ENCODE peak calls at places on chromosomes 5 and 9, in six cellular contexts. One of them, this sample, is unnamed.

GRCh38 chr9:74499111-74499601 is 2.0 kb downstream of the RORB start:
- DNase-seq in OCI-LY7: no peak
- DNase-seq in H9: peak; percentile 43
- DNase-seq in heart left ventricle: peak; percentile 27
- DNase-seq in A673: no peak
- DNase-seq in PC-3: no peak
- DNase-seq in this sample: peak; percentile 49

GRCh38 chr9:125536184-125537152 is 170.5 kb downstream of the MAPKAP1 start:
- DNase-seq in PC-3: peak; percentile 80
- DNase-seq in heart left ventricle: no peak
- DNase-seq in OCI-LY7: no peak
- DNase-seq in H9: no peak
- DNase-seq in A673: peak; percentile 39
- DNase-seq in this sample: peak; percentile 63

GRCh38 chr5:170642776-170643436 is 139.1 kb downstream of the KCNIP1 start:
- DNase-seq in heart left ventricle: no peak
- DNase-seq in H9: no peak
- DNase-seq in PC-3: peak; percentile 16
- DNase-seq in A673: no peak
- DNase-seq in OCI-LY7: no peak
- DNase-seq in this sample: no peak

GRCh38 chr9:134325096-134325812 is 1.0 kb upstream of the RXRA start:
- DNase-seq in OCI-LY7: no peak
- DNase-seq in PC-3: peak; percentile 48
- DNase-seq in A673: no peak
- DNase-seq in H9: no peak
- DNase-seq in heart left ventricle: peak; percentile 61
- DNase-seq in this sample: peak; percentile 68

GRCh38 chr9:135701067-135701967 is 668 bp upstream of the KCNT1 start:
- DNase-seq in PC-3: no peak
- DNase-seq in heart left ventricle: no peak
- DNase-seq in OCI-LY7: no peak
- DNase-seq in H9: peak; percentile 49
- DNase-seq in A673: no peak
- DNase-seq in this sample: no peak

GRCh38 chr9:75891277-75892167 is 1.0 kb downstream of the PCSK5 start:
- DNase-seq in A673: peak; percentile 12
- DNase-seq in OCI-LY7: no peak
- DNase-seq in H9: peak; percentile 48
- DNase-seq in PC-3: no peak
- DNase-seq in heart left ventricle: peak; percentile 38
- DNase-seq in this sample: peak; percentile 42

GRCh38 chr9:79570449-79571308 is 1.1 kb upstream of the TLE4 start:
- DNase-seq in PC-3: peak; percentile 12
- DNase-seq in H9: peak; percentile 61
- DNase-seq in OCI-LY7: peak; percentile 61
- DNase-seq in heart left ventricle: peak; percentile 46
- DNase-seq in A673: peak; percentile 65
- DNase-seq in this sample: peak; percentile 71

GRCh38 chr5:138725153-138725884 is 27.9 kb upstream of the CTNNA1 start:
- DNase-seq in heart left ventricle: peak; percentile 42
- DNase-seq in H9: peak; percentile 93
- DNase-seq in A673: peak; percentile 84
- DNase-seq in PC-3: peak; percentile 91
- DNase-seq in OCI-LY7: peak; percentile 5
- DNase-seq in this sample: peak; percentile 97

GRCh38 chr5:33237471-33237870 is 203.3 kb upstream of the TARS1 start:
- DNase-seq in heart left ventricle: no peak
- DNase-seq in H9: no peak
- DNase-seq in PC-3: no peak
- DNase-seq in A673: no peak
- DNase-seq in OCI-LY7: no peak
- DNase-seq in this sample: peak; percentile 4

GRCh38 chr5:172452398-172453205 is 1.7 kb downstream of the SH3PXD2B start:
- DNase-seq in PC-3: peak; percentile 22
- DNase-seq in OCI-LY7: no peak
- DNase-seq in heart left ventricle: no peak
- DNase-seq in H9: peak; percentile 49
- DNase-seq in A673: peak; percentile 11
- DNase-seq in this sample: peak; percentile 41

GRCh38 chr9:114738581-114739316 is 56.8 kb upstream of the TEX48 start:
- DNase-seq in heart left ventricle: peak; percentile 52
- DNase-seq in H9: peak; percentile 65
- DNase-seq in PC-3: peak; percentile 80
- DNase-seq in OCI-LY7: peak; percentile 78
- DNase-seq in A673: peak; percentile 82
- DNase-seq in this sample: peak; percentile 85

GRCh38 chr9:132443951-132444615 is 34.1 kb downstream of the CFAP77 start:
- DNase-seq in A673: peak; percentile 56
- DNase-seq in PC-3: no peak
- DNase-seq in heart left ventricle: no peak
- DNase-seq in H9: no peak
- DNase-seq in OCI-LY7: no peak
- DNase-seq in this sample: no peak

GRCh38 chr5:141779642-141780041 is 97.6 kb upstream of the ARAP3 start:
- DNase-seq in PC-3: peak; percentile 27
- DNase-seq in heart left ventricle: peak; percentile 67
- DNase-seq in A673: no peak
- DNase-seq in OCI-LY7: no peak
- DNase-seq in H9: peak; percentile 42
- DNase-seq in this sample: peak; percentile 51

GRCh38 chr9:91155746-91156145 is 206.0 kb downstream of the AUH start:
- DNase-seq in heart left ventricle: no peak
- DNase-seq in PC-3: no peak
- DNase-seq in H9: no peak
- DNase-seq in A673: no peak
- DNase-seq in OCI-LY7: no peak
- DNase-seq in this sample: no peak

GRCh38 chr5:137344723-137345322 is 154.3 kb downstream of the SPOCK1 start:
- DNase-seq in heart left ventricle: no peak
- DNase-seq in OCI-LY7: peak; percentile 27
- DNase-seq in H9: peak; percentile 58
- DNase-seq in PC-3: peak; percentile 76
- DNase-seq in A673: peak; percentile 80
- DNase-seq in this sample: peak; percentile 73

GRCh38 chr9:127721391-127721821 is 5.5 kb downstream of the TTC16 start:
- DNase-seq in heart left ventricle: no peak
- DNase-seq in A673: no peak
- DNase-seq in OCI-LY7: no peak
- DNase-seq in PC-3: peak; percentile 86
- DNase-seq in H9: no peak
- DNase-seq in this sample: no peak

GRCh38 chr9:127722055-127722454 is 6.2 kb downstream of the TTC16 start:
- DNase-seq in A673: no peak
- DNase-seq in PC-3: no peak
- DNase-seq in OCI-LY7: no peak
- DNase-seq in heart left ventricle: no peak
- DNase-seq in H9: no peak
- DNase-seq in this sample: no peak

GRCh38 chr9:127717766-127718165 is 1.9 kb downstream of the TTC16 start:
- DNase-seq in H9: no peak
- DNase-seq in A673: no peak
- DNase-seq in OCI-LY7: no peak
- DNase-seq in PC-3: no peak
- DNase-seq in heart left ventricle: no peak
- DNase-seq in this sample: no peak

GRCh38 chr9:127720865-127721227 is 5.0 kb downstream of the TTC16 start:
- DNase-seq in A673: no peak
- DNase-seq in H9: no peak
- DNase-seq in OCI-LY7: no peak
- DNase-seq in heart left ventricle: no peak
- DNase-seq in PC-3: peak; percentile 17
- DNase-seq in this sample: no peak

DNA sequence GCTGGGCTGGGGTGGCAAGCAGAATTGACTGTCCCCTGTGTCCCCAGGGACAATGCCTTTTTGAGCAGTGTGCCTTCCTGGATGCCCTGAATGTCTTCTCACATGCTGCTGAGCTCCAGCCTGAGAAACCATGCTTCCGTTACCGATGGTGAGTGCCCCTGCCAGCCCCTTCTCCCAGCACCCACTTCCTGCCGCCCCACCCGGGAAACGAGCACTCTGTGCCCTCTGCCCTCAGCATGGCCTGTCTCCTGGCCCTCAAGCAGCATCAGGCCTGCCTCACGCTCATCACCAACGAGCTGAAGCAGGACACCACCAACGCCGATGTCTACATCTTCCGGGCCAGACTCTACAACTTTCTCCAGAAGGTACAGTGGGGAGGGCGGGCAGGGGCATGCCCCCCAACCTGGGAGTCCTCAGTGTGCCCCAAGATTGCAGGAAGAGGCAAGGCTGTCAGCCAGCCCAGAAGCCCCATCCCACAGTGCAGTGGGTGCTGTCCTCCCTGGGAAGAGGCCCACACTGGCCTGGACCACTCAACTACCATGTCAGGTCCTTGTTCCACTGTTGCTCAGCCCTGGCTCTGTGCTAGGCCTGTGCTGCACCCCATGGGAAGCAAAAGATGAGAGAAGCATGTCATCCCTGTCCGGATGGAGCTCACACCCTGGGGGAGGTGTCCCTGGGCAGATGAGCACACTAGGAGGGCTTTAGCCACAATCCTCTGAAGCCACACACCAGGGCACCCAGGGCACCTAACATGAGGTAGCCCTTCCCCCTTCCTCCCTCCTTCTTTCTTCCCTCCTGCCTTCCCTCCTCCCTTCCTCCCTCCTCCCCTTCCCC is 4.4 kb downstream of the TTC16 start:
- DNase-seq in OCI-LY7: no peak
- DNase-seq in A673: no peak
- DNase-seq in heart left ventricle: no peak
- DNase-seq in PC-3: no peak
- DNase-seq in H9: no peak
- DNase-seq in this sample: no peak
- H3K4me1 ChIP-seq in OCI-LY7: peaks cover 16% of the 10 kb centered on the region
- H3K4me1 ChIP-seq in A673: no peaks in the 10 kb centered on the region
- H3K4me1 ChIP-seq in heart left ventricle: peaks cover 11% of the 10 kb centered on the region
- H3K4me1 ChIP-seq in PC-3: peaks cover 26% of the 10 kb centered on the region
- H3K4me1 ChIP-seq in H9: no peaks in the 10 kb centered on the region
- H3K4me1 ChIP-seq in this sample: no peaks in the 10 kb centered on the region

GRCh38 chr9:70586506-70586905 is 172.0 kb upstream of the KLF9 start:
- DNase-seq in heart left ventricle: no peak
- DNase-seq in A673: no peak
- DNase-seq in OCI-LY7: no peak
- DNase-seq in PC-3: no peak
- DNase-seq in H9: no peak
- DNase-seq in this sample: no peak

GRCh38 chr9:70588999-70589398 is 174.5 kb upstream of the KLF9 start:
- DNase-seq in H9: no peak
- DNase-seq in heart left ventricle: no peak
- DNase-seq in PC-3: no peak
- DNase-seq in A673: no peak
- DNase-seq in OCI-LY7: no peak
- DNase-seq in this sample: no peak

GRCh38 chr9:70589571-70590263 is 175.3 kb upstream of the KLF9 start:
- DNase-seq in A673: no peak
- DNase-seq in H9: no peak
- DNase-seq in OCI-LY7: no peak
- DNase-seq in PC-3: no peak
- DNase-seq in heart left ventricle: peak; percentile 72
- DNase-seq in this sample: no peak

GRCh38 chr9:70588381-70588780 is 173.9 kb upstream of the KLF9 start:
- DNase-seq in OCI-LY7: no peak
- DNase-seq in PC-3: no peak
- DNase-seq in A673: no peak
- DNase-seq in heart left ventricle: no peak
- DNase-seq in H9: no peak
- DNase-seq in this sample: no peak

DNA sequence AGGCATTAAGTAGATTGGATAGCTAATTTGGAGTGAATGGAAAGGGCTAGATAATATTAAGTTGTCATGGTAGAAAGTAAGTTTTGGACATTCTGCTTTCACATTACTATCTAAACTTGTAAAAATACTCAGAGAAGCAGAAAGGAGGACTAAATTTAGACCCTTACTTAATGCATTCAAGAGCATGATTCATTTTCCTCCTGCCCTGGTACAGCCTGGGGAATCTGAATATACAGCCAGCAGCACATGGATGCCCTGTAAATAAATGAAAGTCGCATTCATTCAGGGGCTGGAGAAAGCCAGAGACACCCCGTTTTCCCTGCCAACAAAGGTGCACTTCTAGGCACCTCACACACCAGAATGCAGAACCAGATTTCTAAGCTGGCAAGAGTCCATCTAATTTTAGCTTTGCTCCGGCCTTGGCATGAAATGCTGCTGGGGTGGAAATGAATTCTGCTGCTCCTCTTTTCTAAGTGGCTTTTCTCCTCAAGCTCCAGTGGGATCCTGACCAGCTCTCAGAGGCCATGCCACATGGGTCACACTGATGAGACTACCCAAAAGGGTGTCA is 172.8 kb upstream of the KLF9 start:
- DNase-seq in heart left ventricle: peak; percentile 47
- DNase-seq in PC-3: no peak
- DNase-seq in A673: no peak
- DNase-seq in OCI-LY7: no peak
- DNase-seq in H9: no peak
- DNase-seq in this sample: no peak
- H3K4me1 ChIP-seq in heart left ventricle: peaks cover 45% of the 10 kb centered on the region
- H3K4me1 ChIP-seq in PC-3: no peaks in the 10 kb centered on the region
- H3K4me1 ChIP-seq in A673: no peaks in the 10 kb centered on the region
- H3K4me1 ChIP-seq in OCI-LY7: no peaks in the 10 kb centered on the region
- H3K4me1 ChIP-seq in H9: no peaks in the 10 kb centered on the region
- H3K4me1 ChIP-seq in this sample: no peaks in the 10 kb centered on the region

DNA sequence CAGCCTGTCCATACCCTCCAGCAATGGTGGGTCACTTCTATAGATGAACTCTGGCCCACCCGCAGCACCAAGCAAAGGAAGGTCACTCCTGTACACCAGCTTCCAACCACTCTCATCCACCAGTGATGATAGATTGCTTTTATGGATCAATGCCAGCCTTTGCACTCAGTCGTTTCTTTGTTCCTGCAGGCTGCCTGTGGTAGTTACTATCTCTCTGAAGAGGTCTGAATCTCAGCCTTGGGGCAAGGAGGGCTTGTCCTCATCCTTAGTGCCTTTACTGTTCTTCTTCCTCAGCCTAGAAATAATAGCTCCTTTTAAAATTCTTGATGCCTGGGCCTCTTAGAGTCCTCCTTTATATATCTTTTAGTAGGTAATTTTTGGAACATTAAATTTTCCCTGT is 100.8 kb downstream of the TMC1 start:
- DNase-seq in PC-3: no peak
- DNase-seq in heart left ventricle: no peak
- DNase-seq in A673: no peak
- DNase-seq in OCI-LY7: no peak
- DNase-seq in H9: no peak
- DNase-seq in this sample: no peak
- H3K4me1 ChIP-seq in PC-3: no peaks in the 10 kb centered on the region
- H3K4me1 ChIP-seq in heart left ventricle: no peaks in the 10 kb centered on the region
- H3K4me1 ChIP-seq in A673: no peaks in the 10 kb centered on the region
- H3K4me1 ChIP-seq in OCI-LY7: no peaks in the 10 kb centered on the region
- H3K4me1 ChIP-seq in H9: no peaks in the 10 kb centered on the region
- H3K4me1 ChIP-seq in this sample: no peaks in the 10 kb centered on the region

DNA sequence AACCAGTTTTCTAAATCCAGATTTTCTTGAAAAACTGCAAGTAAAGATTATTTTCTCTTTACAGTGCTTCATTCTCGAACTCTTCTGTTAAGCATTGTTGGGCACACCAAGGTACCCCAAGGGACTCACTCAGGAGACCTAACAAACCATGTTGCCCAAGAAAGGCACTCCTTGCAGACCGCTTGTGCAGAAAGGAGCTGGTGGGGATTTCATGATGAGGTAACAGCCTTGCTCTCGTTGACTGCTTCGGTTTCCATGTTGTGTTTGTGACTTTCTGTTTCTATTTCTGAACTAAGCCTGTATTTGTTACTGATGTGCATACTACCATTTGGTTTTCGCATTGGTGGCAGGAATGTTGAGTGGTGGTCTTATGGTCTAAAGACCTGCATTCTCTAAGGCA is 266.6 kb upstream of the DAP start:
- DNase-seq in OCI-LY7: no peak
- DNase-seq in H9: no peak
- DNase-seq in PC-3: no peak
- DNase-seq in heart left ventricle: no peak
- DNase-seq in A673: no peak
- DNase-seq in this sample: no peak
- H3K4me1 ChIP-seq in OCI-LY7: no peaks in the 10 kb centered on the region
- H3K4me1 ChIP-seq in H9: no peaks in the 10 kb centered on the region
- H3K4me1 ChIP-seq in PC-3: no peaks in the 10 kb centered on the region
- H3K4me1 ChIP-seq in heart left ventricle: no peaks in the 10 kb centered on the region
- H3K4me1 ChIP-seq in A673: no peaks in the 10 kb centered on the region
- H3K4me1 ChIP-seq in this sample: no peaks in the 10 kb centered on the region

This sample was measured in mesendoderm.